ENCODE peak calls at places on chromosomes 16 and 17, in eight cellular contexts. Z is HCT116, Y is foreskin fibroblast, P is left ventricle myocardium inferior, D is lower leg skin, R is uterus, C is epithelial cell of esophagus, T is BE2C. F is an unnamed sample.

GRCh38 chr17:78351449-78352006 is 8.3 kb downstream of the SOCS3 start:
- DNase-seq in R (peak; percentile 100), Y (peak; percentile 99), D (peak; percentile 94), Z (no peak), P (peak; percentile 96), T (peak; percentile 44), C (peak; percentile 99), F (no peak)

GRCh38 chr17:44219636-44220210 is at the start of gene UBTF:
- DNase-seq in R (peak; percentile 76), Y (peak; percentile 33), C (peak; percentile 67), P (peak; percentile 80), D (no peak), Z (no peak), T (peak; percentile 88), F (no peak)

GRCh38 chr16:8694795-8695194 is 20.4 kb downstream of the ABAT start:
- DNase-seq in C (no peak), T (no peak), R (no peak), Y (no peak), Z (no peak), D (no peak), P (no peak), F (no peak)

GRCh38 chr17:17740627-17741237 is 59.5 kb downstream of the RAI1 start:
- DNase-seq in Z (no peak), Y (no peak), D (no peak), R (no peak), P (no peak), T (no peak), C (peak; percentile 52), F (no peak)

GRCh38 chr17:46832306-46832895 is 13.9 kb upstream of the WNT3 start:
- DNase-seq in Z (no peak), C (no peak), D (no peak), R (no peak), P (no peak), Y (no peak), T (no peak), F (no peak)

GRCh38 chr17:55605705-55606104 is 94.5 kb upstream of the SMIM36 start:
- DNase-seq in C (no peak), R (no peak), D (no peak), Y (no peak), P (no peak), Z (no peak), T (no peak), F (no peak)

GRCh38 chr16:35308674-35309073 is 1849.3 kb downstream of the TP53TG3F start:
- DNase-seq in C (peak; percentile 71), P (no peak), Y (no peak), Z (no peak), R (no peak), D (peak; percentile 53), T (no peak), F (no peak)

GRCh38 chr16:24853169-24853824 is 7.5 kb downstream of the SLC5A11 start:
- DNase-seq in C (peak; percentile 52), Z (no peak), R (no peak), Y (no peak), D (no peak), T (no peak), P (no peak), F (no peak)

GRCh38 chr16:50451951-50452508 is 83.2 kb upstream of the BRD7 start:
- DNase-seq in D (no peak), R (no peak), Z (no peak), Y (no peak), T (no peak), P (no peak), C (no peak), F (no peak)

GRCh38 chr17:2595200-2595599 is 1.7 kb downstream of the PAFAH1B1 start:
- DNase-seq in T (no peak), P (no peak), Z (no peak), C (no peak), R (no peak), Y (no peak), D (no peak), F (no peak)

GRCh38 chr16:76946879-76947278 is 244.1 kb upstream of the MON1B start:
- DNase-seq in Z (peak; percentile 2), C (peak; percentile 87), Y (peak; percentile 40), T (peak; percentile 76), P (no peak), D (peak; percentile 16), R (no peak), F (peak; percentile 3)

GRCh38 chr16:48158296-48158695 is 2.5 kb upstream of the ABCC12 start:
- DNase-seq in C (peak; percentile 71), T (no peak), Z (peak; percentile 55), D (no peak), P (no peak), Y (peak; percentile 41), R (no peak), F (peak; percentile 27)

GRCh38 chr16:51433597-51433996 is 282.5 kb upstream of the SALL1 start:
- DNase-seq in Z (no peak), T (no peak), Y (no peak), C (no peak), R (no peak), D (no peak), P (no peak), F (no peak)

DNA sequence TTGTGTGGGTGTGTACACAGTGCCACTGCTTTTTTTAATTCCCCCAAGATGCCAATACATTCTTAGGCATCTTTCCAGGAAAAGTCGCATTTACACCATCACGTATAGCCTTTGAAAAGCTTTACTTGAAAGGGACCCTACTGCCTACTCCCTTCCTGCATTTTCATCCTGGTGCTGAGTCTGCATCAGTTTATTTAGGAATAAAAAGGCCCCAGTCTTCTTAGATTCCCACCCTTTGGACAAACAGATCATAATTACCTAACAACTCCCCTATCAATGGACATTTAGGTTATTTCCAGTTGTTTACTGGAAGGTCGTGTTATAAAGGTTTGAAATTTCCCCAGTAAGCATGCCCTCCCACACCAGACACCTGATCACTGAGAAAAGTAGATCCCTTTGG is 54.9 kb downstream of the CLEC16A start:
- DNase-seq in T (no peak), Y (no peak), R (no peak), Z (no peak), D (no peak), C (no peak), P (no peak), F (no peak)
- TF ChIP-seq CTCF in T (no peak), Y (no peak), R (no peak), Z (no peak), D (no peak), C (no peak), P (no peak), F (no peak)

GRCh38 chr17:4082136-4082924 is 60.5 kb downstream of the ZZEF1 start:
- DNase-seq in R (no peak), T (no peak), Z (no peak), Y (no peak), P (no peak), C (no peak), D (no peak), F (no peak)
- H3K4me3 ChIP-seq in R (no peak overlapping the region), T (no peak overlapping the region), Z (no peak overlapping the region), Y (no peak overlapping the region), P (no peak overlapping the region), C (no peak overlapping the region), D (no peak overlapping the region), F (no peak overlapping the region)

GRCh38 chr16:3722508-3722907 is 5.2 kb upstream of the TRAP1 start:
- DNase-seq in Z (no peak), Y (no peak), R (no peak), T (no peak), C (no peak), D (no peak), P (no peak), F (no peak)

GRCh38 chr16:3718628-3719027 is 1.3 kb upstream of the TRAP1 start:
- DNase-seq in Y (no peak), P (no peak), T (no peak), R (no peak), Z (no peak), C (no peak), D (no peak), F (no peak)

GRCh38 chr16:3717235-3718018 is at the start of gene TRAP1:
- DNase-seq in P (peak; percentile 91), Z (peak; percentile 49), Y (peak; percentile 84), T (peak; percentile 95), C (peak; percentile 83), D (peak; percentile 85), R (peak; percentile 90), F (peak; percentile 19)

GRCh38 chr16:3718019-3718391 is 681 bp upstream of the TRAP1 start:
- DNase-seq in D (no peak), R (no peak), P (no peak), Y (no peak), C (no peak), T (no peak), Z (no peak), F (no peak)

DNA sequence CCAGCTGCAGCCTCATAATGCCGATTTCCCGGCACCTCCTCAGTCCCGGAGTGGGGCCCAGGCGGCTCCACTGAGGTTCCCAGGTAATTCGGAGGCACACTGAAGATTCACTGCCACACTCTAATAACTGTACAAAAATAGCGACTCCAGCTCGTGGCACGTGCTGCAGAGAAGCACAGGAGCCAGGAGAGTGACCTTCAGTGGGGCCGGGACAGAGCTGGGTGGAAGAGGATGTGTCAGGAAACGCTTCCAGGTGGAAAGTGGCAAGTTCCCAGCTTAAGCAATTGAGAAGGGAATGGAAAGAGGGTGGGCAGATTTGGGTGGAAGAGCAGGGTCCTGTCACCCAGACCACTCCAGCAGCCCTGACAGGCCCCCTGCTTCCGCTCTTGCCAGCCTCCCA is 3.1 kb upstream of the TRAP1 start:
- DNase-seq in Y (no peak), D (no peak), R (no peak), C (no peak), Z (no peak), T (no peak), P (no peak), F (no peak)
- TF ChIP-seq CTCF in Y (no peak), D (no peak), R (no peak), C (no peak), Z (no peak), T (no peak), P (no peak), F (no peak)

GRCh38 chr17:48791128-48792032 is 25.6 kb downstream of the TTLL6 start:
- DNase-seq in P (peak; percentile 56), T (peak; percentile 66), C (peak; percentile 79), Z (peak; percentile 87), R (peak; percentile 65), D (peak; percentile 79), Y (peak; percentile 69), F (no peak)

GRCh38 chr17:48795444-48796162 is 21.4 kb downstream of the TTLL6 start:
- DNase-seq in Y (peak; percentile 78), P (no peak), T (no peak), R (peak; percentile 48), C (peak; percentile 40), D (peak; percentile 33), Z (peak; percentile 36), F (no peak)

GRCh38 chr17:48792033-48792798 is 24.8 kb downstream of the TTLL6 start:
- DNase-seq in P (no peak), R (no peak), C (no peak), D (no peak), Z (no peak), T (no peak), Y (no peak), F (no peak)

GRCh38 chr17:48787850-48788249 is 29.2 kb downstream of the TTLL6 start:
- DNase-seq in P (no peak), C (no peak), Y (no peak), T (no peak), R (peak; percentile 39), Z (no peak), D (no peak), F (no peak)

DNA sequence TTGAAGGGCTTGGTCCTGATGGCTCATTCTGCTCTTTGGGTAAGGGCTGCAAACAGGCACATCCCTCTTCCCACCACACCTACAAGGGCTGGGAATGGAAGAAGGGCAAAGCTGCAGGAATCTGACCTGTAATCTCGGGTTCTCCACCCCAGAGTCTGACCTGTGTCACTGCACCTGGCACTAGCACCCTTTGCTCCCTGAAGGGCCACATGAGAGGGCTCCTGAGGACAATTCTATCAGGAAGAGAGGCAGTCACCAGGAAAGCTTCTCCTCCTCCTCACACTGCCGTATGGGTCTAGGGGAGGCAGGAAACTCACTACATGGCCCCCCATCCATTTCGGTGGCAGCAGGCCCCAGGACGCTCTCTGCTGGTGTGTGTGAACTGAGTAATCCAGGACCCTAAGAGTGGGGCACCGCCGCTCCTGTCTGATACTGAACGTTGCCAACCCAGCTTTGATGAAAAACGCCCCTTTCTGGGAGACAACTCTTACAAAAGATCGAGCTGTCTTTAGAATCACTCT is 26.4 kb downstream of the TTLL6 start:
- DNase-seq in T (no peak), D (no peak), Z (no peak), C (no peak), Y (no peak), P (no peak), R (no peak), F (no peak)
- H3K4me3 ChIP-seq in T (no peak overlapping the region), D (no peak overlapping the region), Z (no peak overlapping the region), C (no peak overlapping the region), Y (no peak overlapping the region), P (no peak overlapping the region), R (no peak overlapping the region), F (no peak overlapping the region)